ENCODE peak calls at places on chromosomes 6 and 20, in six cellular contexts. K is hepatocyte; C is stimulated activated CD8-positive, alpha-beta memory T cell treated with anti-CD3 and anti-CD28 coated beads, Interleukin-7, amount 100 ng/mL, for 4 hours; O is amniotic stem cell; Y is H9; H is bronchial epithelial cell. V is an unnamed sample.

GRCh38 chr20:41818991-41819390 is 200.8 kb upstream of the CHD6 start:
- DNase-seq in K (no peak), H (no peak), Y (no peak), O (no peak), C (no peak), V (no peak)

GRCh38 chr20:51354191-51354768 is 188.2 kb downstream of the NFATC2 start:
- DNase-seq in O (peak), Y (no peak), K (no peak), H (no peak), C (no peak), V (no peak)

GRCh38 chr6:81241126-81241525 is 511.4 kb downstream of the TENT5A start:
- DNase-seq in K (no peak), H (no peak), C (no peak), Y (no peak), O (no peak), V (no peak)

GRCh38 chr6:30678964-30679726 is 6.3 kb upstream of the DHX16 start:
- DNase-seq in K (peak), H (peak), Y (peak), O (no peak), C (peak), V (peak)

GRCh38 chr6:86871681-86872080 is 65.6 kb upstream of the HTR1E start:
- DNase-seq in H (no peak), K (no peak), Y (no peak), C (no peak), O (no peak), V (no peak)

GRCh38 chr20:26169506-26169905 is 472.9 kb upstream of the ZNF337 start:
- DNase-seq in O (no peak), H (no peak), Y (no peak), C (no peak), K (no peak), V (peak)

GRCh38 chr20:46065006-46065405 is 24.8 kb downstream of the NCOA5 start:
- DNase-seq in H (no peak), K (no peak), O (no peak), C (no peak), Y (no peak), V (no peak)

GRCh38 chr6:13273202-13273930 is 55.0 kb downstream of the TBC1D7 start:
- DNase-seq in Y (no peak), C (no peak), O (no peak), K (no peak), H (no peak), V (no peak)

GRCh38 chr20:6122873-6123649 is at the start of gene FERMT1:
- DNase-seq in C (no peak), H (peak), O (no peak), K (peak), Y (peak), V (peak)

GRCh38 chr6:1306133-1306532 is 5.8 kb upstream of the FOXQ1 start:
- DNase-seq in C (no peak), H (no peak), K (no peak), O (no peak), Y (no peak), V (no peak)

GRCh38 chr6:41785689-41786450 is 1.6 kb upstream of the TOMM6 start:
- DNase-seq in K (peak), C (no peak), H (no peak), Y (peak), O (no peak), V (peak)

GRCh38 chr20:49325981-49326380 is 48.1 kb upstream of the ZNFX1 start:
- DNase-seq in Y (no peak), C (no peak), H (no peak), K (no peak), O (no peak), V (no peak)

GRCh38 chr6:127641905-127642304 is 64.9 kb downstream of the C6orf58 start:
- DNase-seq in O (peak), Y (peak), H (peak), C (no peak), K (peak), V (peak)

GRCh38 chr6:81838031-81838430 is 85.5 kb upstream of the TENT5A start:
- DNase-seq in C (no peak), Y (no peak), K (peak), H (peak), O (no peak), V (no peak)

V was measured in myocyte.